ENCODE peak calls at places on chromosomes 16 and 17, in ten cellular contexts. P is cardiac muscle cell; D is upper lobe of right lung; E is aorta; A is M059J; U is AG08395; I is activated naive CD4-positive, alpha-beta T cell; L is adipocyte; O is NCI-H2081 treated with DMSO at 0.1 percent for 48 hours; F is RCC 7860. Q is an unnamed sample.

GRCh38 chr17:6052926-6053325 is 17.3 kb upstream of the WSCD1 start:
- DNase-seq in P (no peak), D (no peak), E (no peak), A (no peak), U (no peak), I (no peak), L (no peak), O (no peak), F (peak), Q (no peak)

GRCh38 chr17:9512323-9513168 is 63.1 kb downstream of the STX8 start:
- DNase-seq in P (peak), D (no peak), E (no peak), A (peak), U (no peak), I (no peak), L (peak), O (no peak), F (peak), Q (peak)

GRCh38 chr16:11079657-11080187 is 135.4 kb downstream of the CLEC16A start:
- DNase-seq in P (peak), D (no peak), E (no peak), A (peak), U (peak), I (no peak), L (peak), O (no peak), F (peak), Q (peak)

GRCh38 chr16:8720967-8721692 is 46.7 kb downstream of the ABAT start:
- DNase-seq in P (no peak), D (no peak), E (no peak), A (no peak), U (no peak), I (no peak), L (no peak), O (no peak), F (no peak), Q (no peak)

GRCh38 chr17:79808763-79809529 is 12.1 kb upstream of the CBX8 start:
- DNase-seq in P (peak), D (no peak), E (no peak), A (peak), U (no peak), I (no peak), L (no peak), O (peak), F (peak), Q (no peak)

GRCh38 chr16:70433456-70434103 is 5.3 kb downstream of the ST3GAL2 start:
- DNase-seq in P (peak), D (no peak), E (peak), A (peak), U (peak), I (no peak), L (peak), O (no peak), F (peak), Q (no peak)

GRCh38 chr17:75689441-75689873 is 22.3 kb downstream of the SAP30BP start:
- DNase-seq in P (no peak), D (no peak), E (no peak), A (peak), U (no peak), I (no peak), L (no peak), O (no peak), F (no peak), Q (peak)

GRCh38 chr17:43183921-43184320 is 12.9 kb downstream of the NBR1 start:
- DNase-seq in P (no peak), D (no peak), E (no peak), A (no peak), U (no peak), I (no peak), L (no peak), O (no peak), F (no peak), Q (no peak)

GRCh38 chr16:19295393-19295792 is 9.9 kb downstream of the CLEC19A start:
- DNase-seq in P (no peak), D (no peak), E (no peak), A (no peak), U (no peak), I (no peak), L (no peak), O (no peak), F (no peak), Q (no peak)

GRCh38 chr17:56593741-56594527 is 435 bp downstream of the NOG start:
- DNase-seq in P (peak), D (peak), E (peak), A (peak), U (peak), I (no peak), L (peak), O (no peak), F (no peak), Q (peak)

GRCh38 chr16:87439926-87440325 is 47.8 kb downstream of the MAP1LC3B start:
- DNase-seq in P (no peak), D (no peak), E (no peak), A (no peak), U (no peak), I (no peak), L (no peak), O (no peak), F (no peak), Q (no peak)

Q was measured in NCI-H226.